ENCODE peak calls at places on chromosomes 2 and 18, in six cellular contexts. S is spleen, P is WERI-Rb-1, M is aorta, C is IMR-90, G is PC-3. T is an unnamed sample.

GRCh38 chr2:191417746-191418145 is 172.5 kb downstream of the MYO1B start:
- DNase-seq in G (no peak), S (no peak), C (no peak), P (no peak), M (no peak), T (no peak)

GRCh38 chr18:37570336-37570930 is 4.8 kb upstream of the CELF4 start:
- DNase-seq in M (no peak), C (no peak), P (peak), S (no peak), G (no peak), T (peak)

GRCh38 chr18:46273861-46274260 is 169.7 kb downstream of the HAUS1 start:
- DNase-seq in G (peak), C (no peak), M (no peak), P (no peak), S (no peak), T (no peak)

GRCh38 chr18:8844721-8845148 is 139.4 kb downstream of the MTCL1 start:
- DNase-seq in C (peak), M (no peak), P (no peak), S (no peak), G (peak), T (no peak)

GRCh38 chr2:8609357-8609804 is 72.5 kb upstream of the ID2 start:
- DNase-seq in P (no peak), M (no peak), C (no peak), G (no peak), S (no peak), T (no peak)

GRCh38 chr18:61141691-61142090 is 191.5 kb upstream of the CDH20 start:
- DNase-seq in C (no peak), P (no peak), G (no peak), S (no peak), M (no peak), T (no peak)

GRCh38 chr18:61173579-61173978 is 159.7 kb upstream of the CDH20 start:
- DNase-seq in M (no peak), G (no peak), C (no peak), S (no peak), P (no peak), T (no peak)

GRCh38 chr18:46340716-46341115 is 236.5 kb downstream of the HAUS1 start:
- DNase-seq in G (no peak), M (no peak), P (no peak), C (no peak), S (peak), T (no peak)

GRCh38 chr2:197286805-197287595 is 23.6 kb downstream of the ANKRD44 start:
- DNase-seq in P (no peak), C (peak), S (no peak), G (peak), M (peak), T (no peak)

GRCh38 chr18:44681039-44681595 is 429 bp downstream of the SETBP1 start:
- DNase-seq in C (no peak), M (no peak), P (no peak), S (no peak), G (no peak), T (no peak)

GRCh38 chr2:234795272-234795920 is 156.4 kb upstream of the SH3BP4 start:
- DNase-seq in G (no peak), M (no peak), C (peak), P (no peak), S (no peak), T (no peak)

GRCh38 chr18:22841840-22842239 is 91.3 kb upstream of the RBBP8 start:
- DNase-seq in M (no peak), P (no peak), C (peak), S (no peak), G (peak), T (no peak)

GRCh38 chr18:79624356-79624961 is 55.1 kb upstream of the CTDP1 start:
- DNase-seq in M (peak), P (no peak), G (no peak), S (peak), C (no peak), T (no peak)

GRCh38 chr2:163515836-163516235 is 220.0 kb downstream of the FIGN start:
- DNase-seq in S (no peak), M (no peak), G (no peak), P (no peak), C (no peak), T (no peak)

GRCh38 chr2:7613831-7614230 is 696.6 kb downstream of the RNF144A start:
- DNase-seq in M (no peak), G (no peak), C (no peak), S (no peak), P (no peak), T (no peak)

GRCh38 chr2:236449167-236449586 is 120.4 kb upstream of the ACKR3 start:
- DNase-seq in P (no peak), C (no peak), S (no peak), G (peak), M (no peak), T (no peak)

GRCh38 chr18:68596016-68596415 is 118.9 kb downstream of the TMX3 start:
- DNase-seq in S (no peak), C (no peak), G (no peak), P (no peak), M (no peak), T (no peak)

GRCh38 chr2:167212054-167212648 is 323.9 kb downstream of the XIRP2 start:
- DNase-seq in S (no peak), C (peak), M (no peak), P (peak), G (peak), T (no peak)

GRCh38 chr2:20506281-20506685 is 59.4 kb downstream of the RHOB start:
- DNase-seq in S (no peak), G (peak), P (no peak), M (no peak), C (peak), T (no peak)

GRCh38 chr2:105617631-105618350 is 126.9 kb upstream of the NCK2 start:
- DNase-seq in M (no peak), S (no peak), C (no peak), G (peak), P (no peak), T (no peak)

GRCh38 chr18:43869451-43870008 is 592.2 kb upstream of the SYT4 start:
- DNase-seq in M (no peak), P (no peak), S (no peak), C (peak), G (no peak), T (no peak)

GRCh38 chr2:40401896-40402295 is 50.0 kb downstream of the SLC8A1 start:
- DNase-seq in M (no peak), C (peak), G (peak), P (no peak), S (no peak), T (no peak)

GRCh38 chr2:67613227-67613626 is 216.1 kb downstream of the ETAA1 start:
- DNase-seq in S (no peak), G (no peak), P (no peak), C (no peak), M (no peak), T (no peak)

GRCh38 chr2:174771631-174772491 is 7.6 kb upstream of the CHRNA1 start:
- DNase-seq in S (peak), C (peak), P (peak), G (peak), M (peak), T (peak)

GRCh38 chr2:236665572-236666118 is 96.0 kb downstream of the ACKR3 start:
- DNase-seq in S (no peak), C (no peak), G (no peak), P (no peak), M (no peak), T (peak)

GRCh38 chr18:47775961-47776360 is 154.5 kb downstream of the SMAD2 start:
- DNase-seq in P (no peak), G (peak), M (no peak), C (peak), S (no peak), T (no peak)

GRCh38 chr2:55120634-55121359 is 70.5 kb upstream of the RTN4 start:
- DNase-seq in G (no peak), S (no peak), P (peak), M (peak), C (peak), T (no peak)

GRCh38 chr18:54718436-54718773 is 109.9 kb upstream of the RAB27B start:
- DNase-seq in S (no peak), C (no peak), M (no peak), P (no peak), G (no peak), T (no peak)

GRCh38 chr2:115165529-115166109 is 723.2 kb downstream of the DPP10 start:
- DNase-seq in G (peak), C (peak), M (no peak), S (no peak), P (peak), T (no peak)

GRCh38 chr2:210399440-210400041 is 77.0 kb downstream of the LANCL1 start:
- DNase-seq in G (peak), C (peak), P (no peak), S (no peak), M (no peak), T (no peak)

GRCh38 chr18:62610509-62611394 is 87.9 kb downstream of the ZCCHC2 start:
- DNase-seq in M (no peak), C (no peak), P (peak), S (no peak), G (no peak), T (no peak)

GRCh38 chr2:37583402-37583801 is 88.0 kb downstream of the CDC42EP3 start:
- DNase-seq in G (no peak), M (no peak), C (no peak), P (no peak), S (no peak), T (no peak)

GRCh38 chr2:236828002-236828401 is 257.7 kb upstream of the COPS8 start:
- DNase-seq in G (no peak), M (no peak), C (no peak), P (no peak), S (no peak), T (peak)

GRCh38 chr2:11572996-11573395 is 39.2 kb downstream of the GREB1 start:
- DNase-seq in M (peak), C (no peak), S (peak), P (no peak), G (no peak), T (no peak)

GRCh38 chr2:20211860-20212458 is 13.0 kb downstream of the SDC1 start:
- DNase-seq in M (no peak), P (peak), S (no peak), C (no peak), G (no peak), T (no peak)

GRCh38 chr2:118667366-118667765 is 180.1 kb downstream of the EN1 start:
- DNase-seq in G (no peak), P (no peak), C (no peak), S (no peak), M (no peak), T (no peak)

GRCh38 chr18:29271496-29271895 is 1094.6 kb upstream of the CDH2 start:
- DNase-seq in P (no peak), S (no peak), C (peak), M (no peak), G (peak), T (no peak)

GRCh38 chr2:12649602-12650400 is 66.9 kb upstream of the TRIB2 start:
- DNase-seq in M (no peak), S (no peak), P (no peak), C (no peak), G (no peak), T (no peak)

GRCh38 chr18:49722472-49722871 is 90.9 kb downstream of the ACAA2 start:
- DNase-seq in P (no peak), M (no peak), G (no peak), C (no peak), S (no peak), T (no peak)
- H3K27ac ChIP-seq in P (no peak), M (no peak), G (no peak), C (no peak), S (no peak), T (no peak)

GRCh38 chr2:64679673-64680425 is 26.1 kb upstream of the SERTAD2 start:
- DNase-seq in M (no peak), P (no peak), C (no peak), S (no peak), G (no peak), T (no peak)
- H3K4me3 ChIP-seq in M (no peak), P (no peak), C (no peak), S (no peak), G (no peak), T (no peak)

DNA sequence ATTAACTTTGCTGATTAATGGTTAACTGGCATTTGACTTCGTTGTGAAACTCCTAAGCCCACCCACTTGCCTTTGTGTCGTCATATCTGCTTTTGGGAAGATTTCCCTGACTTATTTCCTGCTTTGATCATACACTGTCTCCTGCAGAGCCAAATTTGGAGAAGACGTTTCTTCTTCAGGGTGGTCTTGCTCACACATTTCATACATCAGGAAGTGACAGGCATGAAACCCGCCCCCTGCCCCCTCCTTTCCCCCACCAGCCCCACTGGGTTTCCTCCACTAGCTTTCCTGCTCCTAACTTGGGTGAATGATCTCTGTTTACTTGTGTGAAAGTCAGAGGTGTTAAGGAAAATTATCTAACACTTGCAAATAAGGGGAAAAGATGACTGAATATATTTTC is 300.1 kb downstream of the TSN start:
- DNase-seq in P (no peak), G (no peak), M (no peak), C (no peak), S (no peak), T (peak)
- H3K27ac ChIP-seq in P (no peak), G (no peak), M (no peak), C (no peak), S (no peak), T (no peak)

GRCh38 chr2:102792538-102793208 is 30.8 kb downstream of the TMEM182 start:
- DNase-seq in P (no peak), C (no peak), S (no peak), M (no peak), G (no peak), T (no peak)
- H3K4me3 ChIP-seq in P (no peak), C (no peak), S (no peak), M (no peak), G (no peak), T (no peak)

DNA sequence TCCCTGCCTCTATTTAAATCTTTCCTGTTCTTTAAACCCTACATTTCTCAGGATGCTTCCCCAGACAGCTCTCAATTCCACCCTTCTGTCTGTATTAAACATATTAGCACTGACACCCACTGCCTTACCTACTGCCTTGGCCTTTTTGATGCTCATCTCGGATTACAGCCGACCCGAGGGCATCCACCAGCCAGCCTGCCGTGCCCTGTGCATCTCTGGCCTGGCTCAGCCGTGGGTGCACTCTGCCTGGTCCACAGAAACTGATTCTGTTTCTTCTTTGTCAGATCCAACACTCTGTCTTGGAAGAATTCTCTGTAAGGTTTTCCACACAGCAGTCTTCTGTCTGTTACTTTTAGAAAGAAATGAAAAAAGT is 27.2 kb downstream of the TANC1 start:
- DNase-seq in G (no peak), M (no peak), S (no peak), P (no peak), C (no peak), T (no peak)
- H3K27ac ChIP-seq in G (no peak), M (no peak), S (no peak), P (no peak), C (no peak), T (peak)

GRCh38 chr2:138503087-138503442 is 1.5 kb downstream of the SPOPL start:
- DNase-seq in P (no peak), C (no peak), S (no peak), M (no peak), G (peak), T (no peak)

GRCh38 chr2:138504546-138505239 is 3.1 kb downstream of the SPOPL start:
- DNase-seq in M (no peak), S (no peak), G (no peak), C (no peak), P (no peak), T (no peak)

GRCh38 chr2:138502253-138503086 is 900 bp downstream of the SPOPL start:
- DNase-seq in M (no peak), S (no peak), C (no peak), G (peak), P (no peak), T (no peak)

GRCh38 chr2:138504092-138504491 is 2.5 kb downstream of the SPOPL start:
- DNase-seq in C (no peak), G (no peak), P (no peak), M (no peak), S (no peak), T (no peak)

GRCh38 chr2:138503652-138504051 is 2.1 kb downstream of the SPOPL start:
- DNase-seq in C (no peak), P (no peak), G (peak), S (no peak), M (no peak), T (no peak)
- H3K4me3 ChIP-seq in C (no peak), P (no peak), G (peak), S (no peak), M (peak), T (peak)

GRCh38 chr2:101961287-101962242 is 30.2 kb upstream of the IL1R2 start:
- DNase-seq in P (no peak), S (peak), G (no peak), C (peak), M (peak), T (peak)

GRCh38 chr2:101956465-101957030 is 35.2 kb upstream of the IL1R2 start:
- DNase-seq in M (no peak), C (no peak), S (no peak), G (no peak), P (no peak), T (no peak)

GRCh38 chr2:101960903-101961286 is 30.9 kb upstream of the IL1R2 start:
- DNase-seq in S (peak), P (no peak), C (no peak), G (no peak), M (no peak), T (no peak)

GRCh38 chr2:101957036-101957435 is 34.7 kb upstream of the IL1R2 start:
- DNase-seq in P (no peak), M (no peak), S (no peak), G (no peak), C (no peak), T (no peak)

DNA sequence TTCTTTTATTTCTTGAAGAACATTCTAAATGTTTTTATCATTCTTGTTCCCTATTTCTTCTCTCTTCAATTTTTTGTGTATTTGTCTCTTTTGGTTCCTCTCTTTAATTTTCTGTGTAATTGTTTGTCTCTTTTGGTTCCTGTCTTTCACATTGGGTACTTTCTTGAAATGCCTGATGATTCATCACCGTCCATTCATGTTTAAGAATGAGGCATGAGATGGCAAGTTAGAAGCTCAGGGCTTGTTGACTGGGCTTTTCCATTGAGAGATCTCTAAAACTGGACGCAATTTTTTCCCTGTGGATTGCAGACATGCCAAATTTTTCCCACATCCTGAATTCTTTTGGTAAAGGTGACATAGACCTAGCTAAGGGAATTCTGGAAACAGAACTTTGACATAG is 33.7 kb upstream of the IL1R2 start:
- DNase-seq in M (no peak), G (peak), P (no peak), S (no peak), C (no peak), T (no peak)
- H3K27ac ChIP-seq in M (no peak), G (no peak), P (no peak), S (peak), C (no peak), T (no peak)

DNA sequence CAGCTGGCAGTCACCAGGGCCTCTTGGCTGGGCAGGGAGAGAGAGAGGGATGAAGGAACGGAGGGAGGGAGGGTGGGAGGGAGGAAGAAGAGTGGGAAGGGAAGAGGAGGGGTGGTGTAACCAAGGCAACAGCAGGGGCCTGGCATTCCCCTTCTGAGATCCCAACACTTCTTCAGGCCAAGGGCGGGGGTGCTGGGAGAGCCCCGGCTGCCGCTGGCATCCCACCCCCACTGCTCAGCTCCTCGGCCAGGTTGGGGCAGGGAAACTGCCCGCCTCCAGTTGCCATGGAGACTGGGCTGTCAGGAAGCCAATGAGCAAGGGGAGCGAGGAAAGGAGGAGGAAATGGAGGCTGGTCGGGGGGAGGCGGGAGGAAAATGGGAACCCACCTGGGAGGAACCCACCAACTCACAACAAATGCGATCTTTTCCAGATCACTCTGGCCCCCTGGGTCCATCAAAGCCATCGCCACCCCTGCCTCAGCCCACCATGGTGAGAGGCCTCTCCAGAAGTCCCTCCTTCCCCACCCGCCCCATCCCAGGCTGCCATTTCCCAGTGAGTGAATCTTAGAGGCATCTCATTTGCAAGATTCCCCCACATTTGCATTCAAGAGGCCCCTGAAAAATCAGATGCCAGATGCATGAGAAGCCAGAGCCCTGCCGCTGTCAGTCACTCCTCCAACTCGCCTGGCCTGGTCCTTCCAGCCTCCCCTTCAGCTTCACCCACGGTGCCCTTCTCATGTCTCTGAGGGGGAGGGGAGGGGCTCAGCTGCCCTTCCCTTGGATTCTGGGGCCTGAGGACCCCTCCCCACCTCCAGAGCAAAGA is 12.5 kb downstream of the SH2D6 start:
- DNase-seq in M (no peak), C (no peak), G (no peak), P (no peak), S (no peak), T (no peak)
- H3K4me3 ChIP-seq in M (no peak), C (no peak), G (no peak), P (no peak), S (no peak), T (no peak)

T was measured in coronary artery.